ENCODE peak calls at places on chromosomes 6 and 20, in six cellular contexts. One of them, this sample, is unnamed.

GRCh38 chr6:138222901-138223546 is 4.7 kb upstream of the PBOV1 start:
- DNase-seq in IMR-90: no peak
- DNase-seq in PC-3: no peak
- DNase-seq in endothelial cell of umbilical vein: no peak
- DNase-seq in OCI-LY7: no peak
- DNase-seq in K562: no peak
- DNase-seq in this sample: no peak

GRCh38 chr20:53216856-53217576 is 244.9 kb downstream of the TSHZ2 start:
- DNase-seq in K562: peak
- DNase-seq in PC-3: peak
- DNase-seq in IMR-90: no peak
- DNase-seq in OCI-LY7: peak
- DNase-seq in endothelial cell of umbilical vein: peak
- DNase-seq in this sample: peak

GRCh38 chr6:154478691-154479090 is 31.8 kb downstream of the CNKSR3 start:
- DNase-seq in endothelial cell of umbilical vein: no peak
- DNase-seq in IMR-90: no peak
- DNase-seq in PC-3: no peak
- DNase-seq in OCI-LY7: no peak
- DNase-seq in K562: no peak
- DNase-seq in this sample: peak

GRCh38 chr20:1809121-1809520 is 86.1 kb upstream of the SIRPA start:
- DNase-seq in PC-3: peak
- DNase-seq in endothelial cell of umbilical vein: peak
- DNase-seq in OCI-LY7: no peak
- DNase-seq in K562: no peak
- DNase-seq in IMR-90: peak
- DNase-seq in this sample: peak

GRCh38 chr20:40781979-40782378 is 92.9 kb upstream of the MAFB start:
- DNase-seq in K562: no peak
- DNase-seq in OCI-LY7: no peak
- DNase-seq in IMR-90: no peak
- DNase-seq in PC-3: no peak
- DNase-seq in endothelial cell of umbilical vein: no peak
- DNase-seq in this sample: no peak

GRCh38 chr20:47703748-47704147 is 81.5 kb downstream of the SULF2 start:
- DNase-seq in OCI-LY7: no peak
- DNase-seq in PC-3: no peak
- DNase-seq in K562: no peak
- DNase-seq in endothelial cell of umbilical vein: no peak
- DNase-seq in IMR-90: no peak
- DNase-seq in this sample: no peak

GRCh38 chr6:81476881-81477280 is 275.6 kb downstream of the TENT5A start:
- DNase-seq in endothelial cell of umbilical vein: no peak
- DNase-seq in OCI-LY7: no peak
- DNase-seq in K562: no peak
- DNase-seq in PC-3: peak
- DNase-seq in IMR-90: peak
- DNase-seq in this sample: peak

GRCh38 chr20:24502184-24502583 is 32.8 kb downstream of the SYNDIG1 start:
- DNase-seq in K562: no peak
- DNase-seq in endothelial cell of umbilical vein: no peak
- DNase-seq in OCI-LY7: no peak
- DNase-seq in IMR-90: peak
- DNase-seq in PC-3: no peak
- DNase-seq in this sample: peak

GRCh38 chr6:133809406-133809805 is 79.5 kb upstream of the TCF21 start:
- DNase-seq in endothelial cell of umbilical vein: no peak
- DNase-seq in PC-3: no peak
- DNase-seq in OCI-LY7: no peak
- DNase-seq in K562: no peak
- DNase-seq in IMR-90: peak
- DNase-seq in this sample: peak

GRCh38 chr6:42140051-42140450 is 2.4 kb downstream of the C6orf132 start:
- DNase-seq in PC-3: peak
- DNase-seq in K562: no peak
- DNase-seq in IMR-90: no peak
- DNase-seq in endothelial cell of umbilical vein: no peak
- DNase-seq in OCI-LY7: no peak
- DNase-seq in this sample: peak

GRCh38 chr6:43901330-43902230 is 131.6 kb downstream of the VEGFA start:
- DNase-seq in OCI-LY7: no peak
- DNase-seq in PC-3: no peak
- DNase-seq in K562: no peak
- DNase-seq in IMR-90: no peak
- DNase-seq in endothelial cell of umbilical vein: no peak
- DNase-seq in this sample: no peak

GRCh38 chr20:58852559-58853271 is at the start of gene GNAS:
- DNase-seq in IMR-90: peak
- DNase-seq in OCI-LY7: peak
- DNase-seq in endothelial cell of umbilical vein: peak
- DNase-seq in K562: peak
- DNase-seq in PC-3: peak
- DNase-seq in this sample: peak

GRCh38 chr20:23419657-23419994 is 1.7 kb downstream of the NAPB start:
- DNase-seq in K562: no peak
- DNase-seq in OCI-LY7: no peak
- DNase-seq in IMR-90: no peak
- DNase-seq in PC-3: no peak
- DNase-seq in endothelial cell of umbilical vein: no peak
- DNase-seq in this sample: no peak

GRCh38 chr20:1802385-1803215 is 92.6 kb upstream of the SIRPA start:
- DNase-seq in endothelial cell of umbilical vein: peak
- DNase-seq in K562: peak
- DNase-seq in OCI-LY7: peak
- DNase-seq in PC-3: peak
- DNase-seq in IMR-90: peak
- DNase-seq in this sample: peak

GRCh38 chr6:146910611-146911010 is 293.6 kb upstream of the STXBP5 start:
- DNase-seq in PC-3: no peak
- DNase-seq in OCI-LY7: no peak
- DNase-seq in endothelial cell of umbilical vein: no peak
- DNase-seq in IMR-90: no peak
- DNase-seq in K562: no peak
- DNase-seq in this sample: no peak

GRCh38 chr6:43972179-43972914 is 154.9 kb downstream of the MRPL14 start:
- DNase-seq in IMR-90: no peak
- DNase-seq in PC-3: peak
- DNase-seq in K562: peak
- DNase-seq in endothelial cell of umbilical vein: no peak
- DNase-seq in OCI-LY7: no peak
- DNase-seq in this sample: peak

GRCh38 chr20:40673442-40673841 is 15.6 kb downstream of the MAFB start:
- DNase-seq in IMR-90: no peak
- DNase-seq in OCI-LY7: no peak
- DNase-seq in K562: no peak
- DNase-seq in PC-3: peak
- DNase-seq in endothelial cell of umbilical vein: no peak
- DNase-seq in this sample: no peak

GRCh38 chr6:66751630-66752029 is 1044.6 kb upstream of the EYS start:
- DNase-seq in OCI-LY7: no peak
- DNase-seq in PC-3: no peak
- DNase-seq in endothelial cell of umbilical vein: no peak
- DNase-seq in K562: no peak
- DNase-seq in IMR-90: no peak
- DNase-seq in this sample: no peak

GRCh38 chr6:168994966-168995365 is 258.7 kb downstream of the THBS2 start:
- DNase-seq in K562: no peak
- DNase-seq in PC-3: no peak
- DNase-seq in IMR-90: no peak
- DNase-seq in OCI-LY7: no peak
- DNase-seq in endothelial cell of umbilical vein: no peak
- DNase-seq in this sample: no peak

GRCh38 chr20:56629464-56630085 is 469 bp downstream of the TFAP2C start:
- DNase-seq in PC-3: peak
- DNase-seq in endothelial cell of umbilical vein: no peak
- DNase-seq in OCI-LY7: no peak
- DNase-seq in K562: no peak
- DNase-seq in IMR-90: no peak
- DNase-seq in this sample: no peak
- H3K4me2 ChIP-seq in PC-3: peak
- H3K4me2 ChIP-seq in endothelial cell of umbilical vein: no peak
- H3K4me2 ChIP-seq in OCI-LY7: no peak
- H3K4me2 ChIP-seq in K562: peak
- H3K4me2 ChIP-seq in IMR-90: no peak
- H3K4me2 ChIP-seq in this sample: peak

DNA sequence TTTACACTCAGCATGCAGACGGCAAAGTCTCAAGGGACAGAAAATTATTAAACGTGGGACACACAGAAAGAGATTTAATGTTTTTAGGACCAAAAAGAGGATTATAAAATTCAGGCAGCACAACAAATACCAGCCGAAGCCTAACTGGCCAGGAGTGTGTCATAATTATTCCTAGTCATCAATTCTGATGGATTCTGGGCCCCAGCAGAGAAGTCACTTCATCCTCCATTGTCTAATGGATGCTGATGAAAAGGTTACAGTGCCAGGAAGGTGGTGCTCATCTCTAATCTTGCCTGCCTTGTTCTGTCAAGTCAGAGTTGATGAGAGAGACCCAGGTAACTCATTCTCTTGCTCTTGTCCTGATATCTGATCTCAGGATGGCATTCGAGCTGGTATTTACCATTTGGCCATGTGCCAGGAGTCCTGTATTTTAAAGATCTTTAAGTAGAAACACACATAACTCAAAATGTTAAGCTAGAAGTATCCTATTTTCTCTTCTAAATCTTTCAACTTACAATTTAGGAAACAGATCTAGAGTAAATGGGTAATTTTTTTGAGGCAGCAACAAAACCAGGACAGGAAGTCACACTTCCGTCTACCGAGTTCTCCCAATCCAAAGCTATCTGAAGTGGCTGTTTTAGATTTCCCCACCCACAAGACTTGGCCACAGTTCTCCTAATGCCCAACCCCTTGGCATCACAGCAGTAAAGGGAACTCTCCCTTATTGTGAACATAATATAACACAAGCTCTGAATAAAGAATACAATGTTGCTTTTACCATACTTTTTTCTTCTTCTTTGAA is 50.0 kb downstream of the ADAT2 start:
- DNase-seq in OCI-LY7: peak
- DNase-seq in PC-3: peak
- DNase-seq in IMR-90: no peak
- DNase-seq in endothelial cell of umbilical vein: no peak
- DNase-seq in K562: no peak
- DNase-seq in this sample: peak
- H2AFZ ChIP-seq in OCI-LY7: peak
- H2AFZ ChIP-seq in PC-3: peak
- H2AFZ ChIP-seq in IMR-90: no peak
- H2AFZ ChIP-seq in endothelial cell of umbilical vein: no peak
- H2AFZ ChIP-seq in K562: no peak
- H2AFZ ChIP-seq in this sample: no peak

DNA sequence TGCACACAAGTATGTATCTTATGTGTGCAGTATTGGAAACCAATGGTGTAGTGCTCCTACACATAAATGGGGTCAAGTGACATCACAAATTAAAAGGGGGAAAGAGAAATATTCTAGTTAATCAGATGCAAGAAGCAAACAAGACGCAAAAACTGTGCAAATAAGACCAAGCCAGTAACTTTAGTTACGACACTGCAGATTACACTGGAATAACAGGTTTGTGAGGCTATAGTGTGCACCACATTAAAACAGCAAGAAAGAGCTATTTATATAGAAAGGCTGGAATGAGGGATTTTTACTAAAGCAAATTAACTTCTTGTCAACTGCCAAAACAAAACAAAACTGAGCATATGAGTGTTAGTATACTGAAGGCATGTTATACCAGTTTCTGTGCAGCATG is 45.9 kb downstream of the NR2E1 start:
- DNase-seq in IMR-90: no peak
- DNase-seq in PC-3: peak
- DNase-seq in endothelial cell of umbilical vein: no peak
- DNase-seq in K562: no peak
- DNase-seq in OCI-LY7: no peak
- DNase-seq in this sample: no peak
- H3K4me2 ChIP-seq in IMR-90: no peak
- H3K4me2 ChIP-seq in PC-3: no peak
- H3K4me2 ChIP-seq in endothelial cell of umbilical vein: no peak
- H3K4me2 ChIP-seq in K562: no peak
- H3K4me2 ChIP-seq in OCI-LY7: no peak
- H3K4me2 ChIP-seq in this sample: no peak

DNA sequence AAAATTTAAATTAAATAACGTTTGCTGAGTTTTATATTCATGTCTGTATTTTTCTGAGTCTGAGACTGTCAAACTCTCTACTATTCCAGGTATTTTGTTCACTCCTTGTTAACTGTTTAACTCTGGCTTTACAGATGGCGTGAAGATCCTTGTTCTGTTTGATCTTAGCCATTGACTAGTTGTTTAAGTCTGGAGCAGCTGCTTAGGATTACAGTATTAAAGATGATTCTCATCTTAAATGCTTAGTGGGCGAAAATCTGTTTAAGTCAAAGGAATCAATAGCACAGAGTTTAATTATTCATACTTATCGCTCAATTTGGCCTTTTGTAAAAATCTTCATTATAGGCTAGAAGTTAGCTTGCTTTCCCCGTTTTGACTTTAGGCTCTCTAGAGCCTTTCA is 2.4 kb downstream of the PHACTR2 start:
- DNase-seq in K562: no peak
- DNase-seq in OCI-LY7: no peak
- DNase-seq in PC-3: no peak
- DNase-seq in endothelial cell of umbilical vein: peak
- DNase-seq in IMR-90: no peak
- DNase-seq in this sample: no peak
- H2AFZ ChIP-seq in K562: no peak
- H2AFZ ChIP-seq in OCI-LY7: no peak
- H2AFZ ChIP-seq in PC-3: no peak
- H2AFZ ChIP-seq in endothelial cell of umbilical vein: no peak
- H2AFZ ChIP-seq in IMR-90: no peak
- H2AFZ ChIP-seq in this sample: no peak

GRCh38 chr20:4062721-4063606 is 47.6 kb upstream of the RNF24 start:
- DNase-seq in OCI-LY7: no peak
- DNase-seq in endothelial cell of umbilical vein: no peak
- DNase-seq in IMR-90: no peak
- DNase-seq in PC-3: no peak
- DNase-seq in K562: no peak
- DNase-seq in this sample: peak
- H3K4me2 ChIP-seq in OCI-LY7: no peak
- H3K4me2 ChIP-seq in endothelial cell of umbilical vein: no peak
- H3K4me2 ChIP-seq in IMR-90: no peak
- H3K4me2 ChIP-seq in PC-3: no peak
- H3K4me2 ChIP-seq in K562: no peak
- H3K4me2 ChIP-seq in this sample: no peak

DNA sequence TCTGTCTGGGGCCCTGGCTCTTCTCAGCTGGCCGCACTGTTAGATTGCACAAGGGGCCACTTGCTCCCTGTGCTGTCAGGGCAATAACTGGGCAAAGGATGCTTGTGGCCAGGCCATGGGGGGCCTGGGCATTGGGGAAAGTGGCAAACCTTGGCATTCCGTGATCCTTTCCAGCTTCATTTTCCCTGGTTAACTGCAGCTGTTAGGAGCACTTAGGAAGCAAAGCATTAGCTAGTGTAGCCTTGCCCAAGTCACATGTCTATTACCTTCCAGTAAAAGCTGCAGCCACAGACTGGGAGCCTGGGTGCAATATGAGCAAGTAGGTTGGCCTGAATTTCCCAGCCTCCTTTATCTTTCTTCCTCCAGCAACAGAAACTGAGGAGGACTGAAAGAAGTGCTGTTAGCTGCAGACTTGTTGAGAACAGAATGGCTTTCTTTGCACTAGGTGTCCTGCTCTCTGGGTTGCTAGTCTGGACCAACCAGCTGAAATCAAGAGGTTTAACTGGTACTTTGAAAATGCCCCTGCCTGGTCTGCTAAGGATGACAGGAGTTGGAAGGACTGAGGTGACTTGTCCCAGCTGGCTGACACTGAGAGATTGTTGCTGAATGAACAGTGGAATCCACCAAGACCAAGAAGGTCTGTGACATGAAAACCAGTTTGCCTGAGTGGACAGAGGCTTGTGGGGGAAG is 312.3 kb upstream of the SUPT3H start:
- DNase-seq in IMR-90: no peak
- DNase-seq in K562: no peak
- DNase-seq in OCI-LY7: no peak
- DNase-seq in endothelial cell of umbilical vein: no peak
- DNase-seq in PC-3: no peak
- DNase-seq in this sample: no peak
- H2AFZ ChIP-seq in IMR-90: peak
- H2AFZ ChIP-seq in K562: no peak
- H2AFZ ChIP-seq in OCI-LY7: no peak
- H2AFZ ChIP-seq in endothelial cell of umbilical vein: no peak
- H2AFZ ChIP-seq in PC-3: no peak
- H2AFZ ChIP-seq in this sample: no peak

This sample was measured in fibroblast of lung.